ENCODE peak calls at places on chromosomes 11 and 22, in nine cellular contexts. W is NCI-H748 treated with DMSO at 0.1 percent for 48 hours; R is stimulated activated CD4-positive, alpha-beta T cell treated with anti-CD3 and anti-CD28 coated beads, Interleukin-1b, Interleukin-23, amount 100 ng/mL, for 1 hour; X is left colon; Q is stimulated activated naive CD4-positive, alpha-beta T cell; V is activated CD4-positive, CD25-positive, alpha-beta regulatory T cell; H is activated T-cell treated with anti-CD3 and anti-CD28 coated beads for 1 hour; Z is SW 1271; I is ovary. P is an unnamed sample.

GRCh38 chr22:20400606-20401375 is 6.8 kb downstream of the ZNF74 start:
- DNase-seq in W (no peak), Z (no peak), I (no peak), R (no peak), V (no peak), H (no peak), Q (no peak), X (no peak), P (no peak)

GRCh38 chr11:10522276-10522675 is 18.7 kb downstream of the RNF141 start:
- DNase-seq in I (no peak), V (no peak), X (no peak), W (no peak), Z (no peak), R (no peak), H (no peak), Q (no peak), P (no peak)

GRCh38 chr11:127018683-127019279 is 18.2 kb upstream of the KIRREL3 start:
- DNase-seq in R (no peak), W (no peak), Z (no peak), V (no peak), I (no peak), H (no peak), Q (no peak), X (no peak), P (no peak)

GRCh38 chr22:49111085-49111484 is 716.6 kb downstream of the BRD1 start:
- DNase-seq in W (peak; percentile 96), V (no peak), X (no peak), I (no peak), Z (no peak), R (no peak), H (no peak), Q (no peak), P (no peak)

GRCh38 chr11:8090756-8091155 is 9.7 kb downstream of the TUB start:
- DNase-seq in H (no peak), Z (peak; percentile 11), I (no peak), R (no peak), W (no peak), Q (no peak), X (peak; percentile 28), V (no peak), P (peak; percentile 8)

GRCh38 chr11:103499710-103500340 is 390.6 kb downstream of the DYNC2H1 start:
- DNase-seq in Q (no peak), I (no peak), H (no peak), Z (no peak), R (no peak), X (no peak), W (no peak), V (no peak), P (no peak)

GRCh38 chr22:38132794-38133193 is 22.3 kb upstream of the BAIAP2L2 start:
- DNase-seq in I (no peak), V (no peak), Z (no peak), H (no peak), X (no peak), R (no peak), W (no peak), Q (no peak), P (no peak)

GRCh38 chr11:96033569-96033968 is 109.7 kb upstream of the MTMR2 start:
- DNase-seq in I (no peak), W (no peak), X (no peak), Q (no peak), R (no peak), Z (no peak), V (no peak), H (no peak), P (no peak)

GRCh38 chr11:9459573-9460321 is 1.1 kb upstream of the ZNF143 start:
- DNase-seq in V (no peak), W (peak; percentile 31), X (peak; percentile 50), Q (no peak), R (no peak), H (no peak), Z (peak; percentile 47), I (peak; percentile 14), P (peak; percentile 22)

GRCh38 chr11:59426361-59427067 is at the start of gene OR5A2:
- DNase-seq in V (no peak), X (no peak), Z (no peak), W (peak; percentile 35), I (no peak), R (no peak), Q (no peak), H (no peak), P (no peak)

GRCh38 chr11:87463486-87464102 is 425.9 kb downstream of the TMEM135 start:
- DNase-seq in Q (no peak), W (no peak), I (no peak), V (no peak), R (no peak), X (no peak), H (no peak), Z (peak; percentile 39), P (peak; percentile 42)

GRCh38 chr11:44629732-44630345 is 64.4 kb downstream of the CD82 start:
- DNase-seq in H (no peak), Z (no peak), V (no peak), Q (no peak), X (no peak), R (no peak), W (no peak), I (no peak), P (no peak)

GRCh38 chr22:46579751-46580449 is 40.3 kb upstream of the GRAMD4 start:
- DNase-seq in I (no peak), X (peak; percentile 31), Z (no peak), R (no peak), H (no peak), W (no peak), Q (no peak), V (no peak), P (no peak)

GRCh38 chr11:1437500-1437899 is 47.8 kb downstream of the BRSK2 start:
- DNase-seq in X (no peak), R (no peak), V (no peak), Q (no peak), Z (peak; percentile 25), I (no peak), W (no peak), H (no peak), P (no peak)

GRCh38 chr11:81772161-81772560 is 961.5 kb downstream of the FAM181B start:
- DNase-seq in Z (no peak), R (no peak), X (no peak), W (no peak), H (no peak), I (no peak), Q (no peak), V (no peak), P (no peak)

GRCh38 chr11:104254347-104254746 is 90.4 kb upstream of the PDGFD start:
- DNase-seq in W (peak; percentile 16), I (no peak), X (peak; percentile 12), Q (no peak), Z (peak; percentile 51), V (no peak), R (no peak), H (no peak), P (peak; percentile 46)

GRCh38 chr11:61164610-61165424 is 3.6 kb upstream of the VPS37C start:
- DNase-seq in V (no peak), W (peak; percentile 80), Z (no peak), X (no peak), I (no peak), H (no peak), Q (no peak), R (no peak), P (no peak)

GRCh38 chr11:102495161-102496042 is 35.1 kb downstream of the MMP7 start:
- DNase-seq in Q (peak; percentile 3), W (peak; percentile 47), X (no peak), I (no peak), H (peak; percentile 9), R (peak; percentile 23), V (peak; percentile 21), Z (peak; percentile 97), P (peak; percentile 81)

GRCh38 chr11:126193038-126193478 is 18.4 kb downstream of the RPUSD4 start:
- DNase-seq in H (no peak), Q (no peak), X (no peak), Z (no peak), I (no peak), R (no peak), W (no peak), V (no peak), P (no peak)

GRCh38 chr11:7534030-7534378 is 20.2 kb downstream of the PPFIBP2 start:
- DNase-seq in Z (no peak), Q (no peak), V (no peak), H (no peak), W (no peak), I (no peak), X (no peak), R (no peak), P (no peak)

GRCh38 chr22:45993841-45994240 is 16.9 kb upstream of the WNT7B start:
- DNase-seq in Q (no peak), I (no peak), R (no peak), X (no peak), Z (no peak), W (no peak), H (no peak), V (no peak), P (no peak)

GRCh38 chr11:68038718-68039525 is at the start of gene TCIRG1:
- DNase-seq in H (peak; percentile 33), X (peak; percentile 90), Q (peak; percentile 61), W (no peak), I (peak; percentile 88), Z (peak; percentile 83), R (peak; percentile 9), V (no peak), P (peak; percentile 49)

GRCh38 chr11:5021996-5022395 is 24.3 kb upstream of the OR52J3 start:
- DNase-seq in X (no peak), Q (no peak), Z (no peak), V (no peak), R (no peak), I (no peak), W (no peak), H (no peak), P (no peak)

GRCh38 chr11:117806906-117807305 is 9.9 kb upstream of the DSCAML1 start:
- DNase-seq in V (no peak), I (no peak), Q (no peak), Z (no peak), W (no peak), X (no peak), H (no peak), R (no peak), P (no peak)

GRCh38 chr11:44997566-44997965 is 46.9 kb upstream of the TP53I11 start:
- DNase-seq in H (no peak), V (no peak), Q (no peak), Z (no peak), I (no peak), X (no peak), W (no peak), R (no peak), P (no peak)